ENCODE peak calls at places on chromosomes 3 and 15, in four cellular contexts. R, Y, A and F are unnamed samples.

GRCh38 chr3:72379500-72380187 is 468.6 kb downstream of the SHQ1 start:
- DNase-seq in Y (no peak), R (no peak), A (no peak), F (no peak)

GRCh38 chr3:155871746-155872158 is 1.3 kb downstream of the GMPS start:
- DNase-seq in R (no peak), A (no peak), Y (no peak), F (no peak)

GRCh38 chr3:103052236-103052830 is 617.5 kb downstream of the ZPLD1 start:
- DNase-seq in R (peak; percentile 38), A (no peak), Y (peak; percentile 21), F (no peak)

GRCh38 chr3:16388850-16389411 is 123.9 kb downstream of the OXNAD1 start:
- DNase-seq in A (no peak), Y (no peak), R (no peak), F (no peak)

GRCh38 chr3:150388468-150389418 is 19.4 kb upstream of the TSC22D2 start:
- DNase-seq in R (no peak), Y (no peak), A (no peak), F (no peak)

GRCh38 chr3:107845355-107846281 is 245.2 kb downstream of the CD47 start:
- DNase-seq in R (no peak), A (no peak), Y (no peak), F (no peak)

GRCh38 chr3:159797771-159798170 is 190.9 kb upstream of the IL12A start:
- DNase-seq in Y (no peak), R (no peak), A (no peak), F (no peak)

GRCh38 chr3:14876942-14877341 is 58.2 kb downstream of the FGD5 start:
- DNase-seq in R (peak; percentile 76), Y (no peak), A (no peak), F (no peak)

GRCh38 chr3:43496740-43497375 is 125.0 kb downstream of the ANO10 start:
- DNase-seq in A (no peak), R (no peak), Y (no peak), F (no peak)

GRCh38 chr3:134083626-134084229 is 54.0 kb upstream of the SLCO2A1 start:
- DNase-seq in A (no peak), Y (no peak), R (no peak), F (no peak)

GRCh38 chr3:112002458-112002971 is 3.8 kb downstream of the TAGLN3 start:
- DNase-seq in Y (no peak), R (no peak), A (no peak), F (peak; percentile 16)

GRCh38 chr3:119524931-119525662 is 26.8 kb downstream of the TIMMDC1 start:
- DNase-seq in Y (no peak), R (no peak), A (no peak), F (no peak)

GRCh38 chr3:123935830-123936229 is 25.2 kb downstream of the CCDC14 start:
- DNase-seq in R (no peak), Y (no peak), A (no peak), F (no peak)

GRCh38 chr3:179694731-179695130 is 41.9 kb downstream of the USP13 start:
- DNase-seq in Y (no peak), A (no peak), R (no peak), F (no peak)

GRCh38 chr3:186365202-186365974 is 3.4 kb upstream of the DGKG start:
- DNase-seq in R (no peak), Y (no peak), A (no peak), F (no peak)

GRCh38 chr3:78494831-78495230 is 1273.0 kb downstream of the ROBO1 start:
- DNase-seq in Y (no peak), R (no peak), A (no peak), F (no peak)

GRCh38 chr3:183328823-183329222 is 75.8 kb downstream of the B3GNT5 start:
- DNase-seq in R (no peak), Y (no peak), A (no peak), F (no peak)

GRCh38 chr3:98769436-98769835 is 6.3 kb downstream of the ST3GAL6 start:
- DNase-seq in Y (no peak), R (no peak), A (no peak), F (no peak)

GRCh38 chr15:69543681-69544080 is 91.1 kb downstream of the RPLP1 start:
- DNase-seq in A (peak; percentile 23), Y (no peak), R (no peak), F (no peak)

GRCh38 chr3:172085557-172085895 is 46.1 kb downstream of the FNDC3B start:
- DNase-seq in Y (no peak), R (no peak), A (no peak), F (no peak)

GRCh38 chr3:183301937-183302580 is 49.0 kb downstream of the B3GNT5 start:
- DNase-seq in Y (no peak), R (no peak), A (no peak), F (no peak)

GRCh38 chr3:69368129-69368741 is 17.7 kb downstream of the FRMD4B start:
- DNase-seq in Y (no peak), A (no peak), R (no peak), F (no peak)

DNA sequence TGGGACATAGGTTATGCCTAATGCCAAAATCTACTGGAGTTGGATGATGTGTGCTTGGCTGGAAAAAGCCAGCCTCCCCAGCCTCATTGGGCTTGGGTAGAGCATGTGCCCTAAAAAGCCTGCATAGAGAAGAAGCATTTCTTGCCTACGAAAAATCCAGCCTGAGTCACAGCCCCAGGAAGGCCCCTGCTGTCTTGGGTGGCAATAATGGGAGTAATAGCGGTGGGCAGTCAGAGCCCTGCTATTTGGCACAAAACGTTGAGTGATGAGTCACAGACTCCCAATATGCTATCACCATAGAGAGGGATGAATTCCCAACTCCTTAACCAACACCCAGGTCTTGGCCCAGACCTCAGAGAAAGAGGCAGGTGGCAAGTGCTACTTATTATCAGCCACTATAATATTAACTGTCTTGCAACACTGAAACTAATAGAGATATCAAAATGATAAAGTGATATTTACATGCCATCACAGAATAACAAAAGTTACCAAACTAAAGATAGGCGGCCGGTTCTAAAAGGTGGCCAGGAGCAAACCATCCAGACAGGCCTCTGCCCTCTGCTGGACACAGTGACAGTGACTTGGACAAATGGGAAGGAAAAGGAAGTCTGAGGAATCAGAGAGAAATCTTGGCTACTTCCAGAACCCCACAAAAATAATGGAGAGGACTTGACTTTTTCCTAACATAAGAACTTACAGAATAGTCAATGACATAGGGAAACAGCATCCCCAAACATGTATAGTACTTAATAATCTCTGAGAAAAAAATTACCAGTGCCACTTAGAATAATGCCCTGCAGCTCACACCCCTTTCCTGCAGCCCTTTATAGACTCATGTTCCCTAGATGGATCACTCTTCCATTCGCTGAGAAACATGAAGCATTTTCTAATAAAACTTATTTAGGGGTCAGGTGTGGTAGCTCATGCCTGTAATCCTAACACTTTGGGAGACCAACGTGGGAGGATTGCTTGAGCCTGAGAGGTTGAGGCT is 51.9 kb upstream of the MUC13 start:
- DNase-seq in A (peak; percentile 34), Y (peak; percentile 91), R (peak; percentile 78), F (peak; percentile 17)
- TF ChIP-seq MAX in A (no peak), Y (peak; percentile 63), R (peak; percentile 48), F (no peak)

GRCh38 chr15:50873935-50874353 is 34.5 kb upstream of the AP4E1 start:
- DNase-seq in R (no peak), Y (no peak), A (no peak), F (peak; percentile 20)

GRCh38 chr15:50876989-50877360 is 31.5 kb upstream of the AP4E1 start:
- DNase-seq in A (peak; percentile 83), R (peak; percentile 96), Y (peak; percentile 68), F (peak; percentile 90)

GRCh38 chr15:50876260-50876988 is 32.1 kb upstream of the AP4E1 start:
- DNase-seq in R (no peak), A (no peak), Y (no peak), F (no peak)

GRCh38 chr15:50872832-50873231 is 35.7 kb upstream of the AP4E1 start:
- DNase-seq in Y (no peak), A (no peak), R (no peak), F (no peak)

GRCh38 chr15:50871832-50872231 is 36.7 kb upstream of the AP4E1 start:
- DNase-seq in R (no peak), Y (no peak), A (no peak), F (no peak)
- TF ChIP-seq MAX in R (no peak), Y (no peak), A (no peak), F (no peak)

GRCh38 chr3:50227390-50228183 is 8.4 kb upstream of the GNAI2 start:
- DNase-seq in Y (peak; percentile 95), R (peak; percentile 91), A (peak; percentile 92), F (peak; percentile 88)
- TF ChIP-seq MAX in Y (no peak), R (peak; percentile 18), A (no peak), F (peak; percentile 49)

GRCh38 chr3:41148901-41149300 is 50.4 kb upstream of the CTNNB1 start:
- DNase-seq in R (no peak), A (no peak), Y (no peak), F (no peak)

GRCh38 chr3:41143421-41144031 is 55.8 kb upstream of the CTNNB1 start:
- DNase-seq in R (no peak), Y (no peak), A (no peak), F (no peak)

GRCh38 chr3:41144631-41145030 is 54.7 kb upstream of the CTNNB1 start:
- DNase-seq in A (no peak), Y (no peak), R (no peak), F (no peak)

GRCh38 chr3:41148446-41148845 is 50.9 kb upstream of the CTNNB1 start:
- DNase-seq in Y (no peak), R (no peak), A (no peak), F (no peak)
- TF ChIP-seq MAX in Y (no peak), R (no peak), A (no peak), F (no peak)